ENCODE peak calls at places on chromosomes 12 and 14, in five cellular contexts. One of them, this sample, is unnamed.

GRCh38 chr12:79168687-79169086 is 304.1 kb downstream of the SYT1 start:
- DNase-seq in fibroblast of lung: no peak
- DNase-seq in GM23248: no peak
- DNase-seq in neuronal stem cell: no peak
- DNase-seq in IMR-90: no peak
- DNase-seq in this sample: no peak

GRCh38 chr12:53726946-53727309 is 324 bp downstream of the CALCOCO1 start:
- DNase-seq in fibroblast of lung: peak
- DNase-seq in GM23248: peak
- DNase-seq in neuronal stem cell: no peak
- DNase-seq in IMR-90: peak
- DNase-seq in this sample: peak

GRCh38 chr12:51678086-51678724 is 87.2 kb downstream of the SCN8A start:
- DNase-seq in fibroblast of lung: peak
- DNase-seq in GM23248: peak
- DNase-seq in neuronal stem cell: no peak
- DNase-seq in IMR-90: peak
- DNase-seq in this sample: peak

GRCh38 chr12:32332446-32332845 is 66.9 kb upstream of the FGD4 start:
- DNase-seq in fibroblast of lung: no peak
- DNase-seq in GM23248: no peak
- DNase-seq in neuronal stem cell: no peak
- DNase-seq in IMR-90: no peak
- DNase-seq in this sample: no peak

GRCh38 chr12:52713960-52714886 is 10.9 kb upstream of the KRT77 start:
- DNase-seq in fibroblast of lung: no peak
- DNase-seq in GM23248: peak
- DNase-seq in neuronal stem cell: peak
- DNase-seq in IMR-90: no peak
- DNase-seq in this sample: no peak

GRCh38 chr14:77324289-77324688 is 3.5 kb downstream of the GSTZ1 start:
- DNase-seq in fibroblast of lung: no peak
- DNase-seq in GM23248: no peak
- DNase-seq in neuronal stem cell: no peak
- DNase-seq in IMR-90: no peak
- DNase-seq in this sample: no peak

GRCh38 chr12:125089083-125089482 is 23.8 kb downstream of the AACS start:
- DNase-seq in fibroblast of lung: no peak
- DNase-seq in GM23248: no peak
- DNase-seq in neuronal stem cell: no peak
- DNase-seq in IMR-90: no peak
- DNase-seq in this sample: no peak

GRCh38 chr14:36773136-36773540 is 111.5 kb downstream of the PAX9 start:
- DNase-seq in fibroblast of lung: no peak
- DNase-seq in GM23248: peak
- DNase-seq in neuronal stem cell: no peak
- DNase-seq in IMR-90: peak
- DNase-seq in this sample: peak

GRCh38 chr14:96261772-96262485 is 5.9 kb downstream of the BDKRB1 start:
- DNase-seq in fibroblast of lung: no peak
- DNase-seq in GM23248: no peak
- DNase-seq in neuronal stem cell: no peak
- DNase-seq in IMR-90: peak
- DNase-seq in this sample: no peak

GRCh38 chr12:28415755-28416154 is 225.5 kb downstream of the CCDC91 start:
- DNase-seq in fibroblast of lung: peak
- DNase-seq in GM23248: peak
- DNase-seq in neuronal stem cell: no peak
- DNase-seq in IMR-90: peak
- DNase-seq in this sample: peak

GRCh38 chr12:44689587-44689986 is 186.5 kb downstream of the NELL2 start:
- DNase-seq in fibroblast of lung: no peak
- DNase-seq in GM23248: no peak
- DNase-seq in neuronal stem cell: no peak
- DNase-seq in IMR-90: no peak
- DNase-seq in this sample: no peak

GRCh38 chr14:65431951-65432350 is 19.4 kb downstream of the FUT8 start:
- DNase-seq in fibroblast of lung: no peak
- DNase-seq in GM23248: peak
- DNase-seq in neuronal stem cell: no peak
- DNase-seq in IMR-90: peak
- DNase-seq in this sample: no peak

GRCh38 chr12:42336286-42336685 is 10.3 kb downstream of the PPHLN1 start:
- DNase-seq in fibroblast of lung: no peak
- DNase-seq in GM23248: no peak
- DNase-seq in neuronal stem cell: no peak
- DNase-seq in IMR-90: no peak
- DNase-seq in this sample: no peak
- H2AFZ ChIP-seq in fibroblast of lung: no peak
- H2AFZ ChIP-seq in GM23248: no peak
- H2AFZ ChIP-seq in neuronal stem cell: no peak
- H2AFZ ChIP-seq in IMR-90: no peak
- H2AFZ ChIP-seq in this sample: no peak

GRCh38 chr14:59438148-59438766 is 26.9 kb downstream of the GPR135 start:
- DNase-seq in fibroblast of lung: peak
- DNase-seq in GM23248: peak
- DNase-seq in neuronal stem cell: no peak
- DNase-seq in IMR-90: peak
- DNase-seq in this sample: peak
- H3K4me2 ChIP-seq in fibroblast of lung: peak
- H3K4me2 ChIP-seq in GM23248: peak
- H3K4me2 ChIP-seq in neuronal stem cell: no peak
- H3K4me2 ChIP-seq in IMR-90: peak
- H3K4me2 ChIP-seq in this sample: no peak

GRCh38 chr14:100223332-100224171 is 15.4 kb upstream of the YY1 start:
- DNase-seq in fibroblast of lung: no peak
- DNase-seq in GM23248: no peak
- DNase-seq in neuronal stem cell: no peak
- DNase-seq in IMR-90: peak
- DNase-seq in this sample: no peak
- H2AFZ ChIP-seq in fibroblast of lung: no peak
- H2AFZ ChIP-seq in GM23248: no peak
- H2AFZ ChIP-seq in neuronal stem cell: no peak
- H2AFZ ChIP-seq in IMR-90: peak
- H2AFZ ChIP-seq in this sample: no peak

DNA sequence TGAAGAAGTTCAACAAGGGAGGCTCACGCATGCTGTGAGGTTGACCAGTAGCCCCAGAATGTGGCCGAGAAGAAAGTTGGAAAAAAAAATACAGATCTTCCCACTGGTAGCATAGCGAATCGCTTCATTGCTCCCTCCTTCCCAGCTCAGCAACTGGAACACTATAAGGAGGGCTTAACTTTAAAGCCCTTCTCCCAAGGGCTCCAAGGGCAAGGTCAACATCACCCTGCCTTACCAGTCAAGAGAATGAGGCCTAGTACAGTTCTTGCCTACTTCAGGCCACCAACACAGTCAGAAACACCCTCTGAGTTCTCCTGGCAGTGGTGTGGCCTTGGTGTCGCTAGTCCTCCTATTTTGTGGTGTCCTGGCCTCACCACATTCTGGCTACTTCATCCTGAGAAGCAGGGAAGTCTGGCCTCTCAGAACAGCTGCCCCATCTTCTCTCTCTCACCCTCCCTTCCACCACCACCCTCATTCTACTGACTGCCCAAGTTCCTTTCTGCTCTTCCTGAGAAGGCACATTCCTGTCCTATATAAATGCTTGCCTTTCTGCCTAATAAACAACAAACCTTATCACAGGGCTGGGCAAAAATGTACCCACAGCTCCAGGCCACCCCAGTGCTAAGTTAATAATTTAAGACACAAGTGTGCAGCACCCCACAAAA is 14.6 kb downstream of the OXA1L start:
- DNase-seq in fibroblast of lung: no peak
- DNase-seq in GM23248: no peak
- DNase-seq in neuronal stem cell: no peak
- DNase-seq in IMR-90: peak
- DNase-seq in this sample: no peak
- H3K4me2 ChIP-seq in fibroblast of lung: no peak
- H3K4me2 ChIP-seq in GM23248: no peak
- H3K4me2 ChIP-seq in neuronal stem cell: no peak
- H3K4me2 ChIP-seq in IMR-90: no peak
- H3K4me2 ChIP-seq in this sample: no peak

GRCh38 chr12:96636895-96637294 is 147.5 kb downstream of the CFAP54 start:
- DNase-seq in fibroblast of lung: no peak
- DNase-seq in GM23248: no peak
- DNase-seq in neuronal stem cell: no peak
- DNase-seq in IMR-90: no peak
- DNase-seq in this sample: no peak

DNA sequence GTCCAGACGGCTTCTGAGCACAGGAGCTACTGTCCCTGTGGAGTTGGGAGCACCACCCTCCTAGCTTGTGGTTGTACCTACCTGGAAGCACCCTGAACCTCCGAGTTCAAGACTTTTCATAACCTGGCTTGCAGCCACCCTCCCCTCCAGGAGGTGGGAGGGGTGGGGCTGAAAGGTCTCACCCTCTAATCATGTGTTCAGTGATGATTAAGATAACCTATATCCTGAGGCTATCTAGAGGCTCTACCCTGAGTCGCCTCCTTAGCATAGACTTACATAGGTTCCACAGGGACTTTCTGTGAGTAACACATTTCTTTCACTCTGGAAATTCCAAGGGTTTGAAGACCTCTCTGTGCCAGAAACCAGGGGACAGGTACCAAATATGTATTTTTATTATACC is 146.5 kb downstream of the CFAP54 start:
- DNase-seq in fibroblast of lung: no peak
- DNase-seq in GM23248: no peak
- DNase-seq in neuronal stem cell: no peak
- DNase-seq in IMR-90: no peak
- DNase-seq in this sample: peak
- H2AFZ ChIP-seq in fibroblast of lung: no peak
- H2AFZ ChIP-seq in GM23248: no peak
- H2AFZ ChIP-seq in neuronal stem cell: no peak
- H2AFZ ChIP-seq in IMR-90: no peak
- H2AFZ ChIP-seq in this sample: no peak

DNA sequence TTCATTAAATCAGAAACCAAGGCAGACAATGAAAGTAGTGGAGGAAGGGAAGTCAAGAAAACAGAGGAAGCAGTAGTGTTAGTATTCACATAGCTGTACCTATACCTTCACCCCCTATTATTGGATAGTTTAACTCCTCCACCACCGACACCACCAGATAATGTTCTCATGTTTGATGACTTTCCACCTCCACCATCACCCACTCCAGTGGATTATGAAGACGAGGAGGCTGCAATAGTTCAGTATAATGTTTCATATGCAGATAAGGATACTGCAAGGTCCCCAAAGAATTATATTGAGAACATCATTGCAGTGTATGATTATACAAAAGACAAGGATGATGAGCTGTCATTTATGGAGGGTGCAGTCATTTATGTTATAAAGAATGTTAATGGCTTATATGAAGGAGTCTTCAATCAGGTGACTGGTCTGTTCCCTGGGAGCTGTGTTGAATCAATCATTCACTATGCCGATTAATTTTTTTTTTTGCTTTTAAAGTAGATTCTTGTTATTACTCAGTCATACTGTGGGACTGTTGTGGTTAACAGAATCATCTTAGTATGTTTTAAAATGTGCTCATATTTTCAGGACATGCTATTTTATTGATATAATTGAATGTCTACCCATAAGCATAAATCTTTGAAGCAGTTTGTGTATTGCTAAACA is 32.2 kb upstream of the KTN1 start:
- DNase-seq in fibroblast of lung: no peak
- DNase-seq in GM23248: no peak
- DNase-seq in neuronal stem cell: no peak
- DNase-seq in IMR-90: no peak
- DNase-seq in this sample: no peak
- H3K4me2 ChIP-seq in fibroblast of lung: no peak
- H3K4me2 ChIP-seq in GM23248: no peak
- H3K4me2 ChIP-seq in neuronal stem cell: no peak
- H3K4me2 ChIP-seq in IMR-90: no peak
- H3K4me2 ChIP-seq in this sample: no peak

GRCh38 chr12:14769837-14770494 is 33.3 kb downstream of the WBP11 start:
- DNase-seq in fibroblast of lung: peak
- DNase-seq in GM23248: peak
- DNase-seq in neuronal stem cell: peak
- DNase-seq in IMR-90: peak
- DNase-seq in this sample: peak
- H2AFZ ChIP-seq in fibroblast of lung: peak
- H2AFZ ChIP-seq in GM23248: peak
- H2AFZ ChIP-seq in neuronal stem cell: peak
- H2AFZ ChIP-seq in IMR-90: peak
- H2AFZ ChIP-seq in this sample: peak

This sample was measured in mammary epithelial cell.